ENCODE peak calls at places on chromosomes 11 and 22, in five cellular contexts. Z is GF-D8, E is occipital lobe, Y is caudate nucleus, R is AG10803. B is an unnamed sample.
A peak's percentile ranks its signal among the peaks of the same experiment; 100 is the strongest.

GRCh38 chr22:45090364-45090960 is 73.3 kb upstream of the NUP50 start:
- DNase-seq in E (no peak), R (peak; percentile 21), Z (no peak), Y (no peak), B (no peak)

GRCh38 chr11:110091995-110092576 is 1.1 kb upstream of the ZC3H12C start:
- DNase-seq in R (peak; percentile 9), Z (no peak), E (no peak), Y (no peak), B (no peak)

GRCh38 chr11:127106142-127106541 is 105.6 kb upstream of the KIRREL3 start:
- DNase-seq in E (no peak), Z (no peak), Y (no peak), R (peak; percentile 26), B (no peak)

GRCh38 chr22:30890689-30891442 is 77.7 kb downstream of the MORC2 start:
- DNase-seq in Y (no peak), E (no peak), Z (no peak), R (peak; percentile 19), B (peak; percentile 70)

GRCh38 chr11:112769170-112769569 is 192.1 kb upstream of the NCAM1 start:
- DNase-seq in E (no peak), R (no peak), Z (no peak), Y (peak; percentile 16), B (no peak)

GRCh38 chr11:47617417-47617809 is 23.2 kb upstream of the C1QTNF4 start:
- DNase-seq in R (peak; percentile 65), Y (no peak), E (no peak), Z (no peak), B (no peak)

GRCh38 chr11:2517386-2518064 is 72.7 kb downstream of the KCNQ1 start:
- DNase-seq in E (no peak), Z (no peak), Y (no peak), R (no peak), B (no peak)

GRCh38 chr11:120020981-120021380 is 116.9 kb downstream of the TRIM29 start:
- DNase-seq in E (no peak), Z (no peak), Y (no peak), R (no peak), B (no peak)

GRCh38 chr22:49950396-49950994 is 10.1 kb upstream of the PIM3 start:
- DNase-seq in Y (no peak), R (no peak), E (no peak), Z (no peak), B (no peak)

GRCh38 chr11:128422576-128423370 is 164.6 kb downstream of the ETS1 start:
- DNase-seq in R (no peak), Y (no peak), E (no peak), Z (no peak), B (no peak)

GRCh38 chr11:123314972-123315371 is 115.1 kb upstream of the GRAMD1B start:
- DNase-seq in E (no peak), Y (peak; percentile 9), Z (no peak), R (no peak), B (no peak)

GRCh38 chr11:14248577-14248976 is 110.4 kb downstream of the RRAS2 start:
- DNase-seq in R (no peak), Y (peak; percentile 20), E (peak; percentile 31), Z (no peak), B (no peak)

GRCh38 chr11:76235233-76236091 is 29.2 kb upstream of the WNT11 start:
- DNase-seq in E (peak; percentile 86), Z (peak; percentile 83), R (peak; percentile 90), Y (peak; percentile 82), B (peak; percentile 93)

GRCh38 chr11:59883597-59883996 is 5.0 kb downstream of the OOSP3 start:
- DNase-seq in E (no peak), Z (no peak), R (no peak), Y (no peak), B (no peak)

GRCh38 chr11:120766318-120766717 is 254.8 kb downstream of the GRIK4 start:
- DNase-seq in R (no peak), Z (no peak), Y (no peak), E (no peak), B (no peak)

GRCh38 chr11:13297917-13298356 is 20.3 kb downstream of the BMAL1 start:
- DNase-seq in E (no peak), Z (peak; percentile 1), Y (no peak), R (no peak), B (no peak)

GRCh38 chr22:47734511-47734910 is 972.1 kb downstream of the TBC1D22A start:
- DNase-seq in Z (no peak), Y (no peak), R (no peak), E (no peak), B (no peak)

GRCh38 chr11:34865261-34865660 is 50.9 kb downstream of the APIP start:
- DNase-seq in Y (no peak), Z (no peak), R (no peak), E (no peak), B (no peak)

GRCh38 chr11:47192111-47192510 is 5.9 kb upstream of the PACSIN3 start:
- DNase-seq in R (no peak), Z (no peak), E (no peak), Y (no peak), B (no peak)

GRCh38 chr11:13963949-13964770 is 1.6 kb downstream of the SPON1 start:
- DNase-seq in Z (no peak), E (no peak), Y (no peak), R (no peak), B (peak; percentile 30)

GRCh38 chr11:100576044-100577021 is 110.8 kb upstream of the ARHGAP42 start:
- DNase-seq in Z (no peak), E (no peak), Y (no peak), R (peak; percentile 63), B (peak; percentile 8)

GRCh38 chr11:75523811-75524401 is 1.8 kb downstream of the GDPD5 start:
- DNase-seq in R (no peak), Z (no peak), E (no peak), Y (no peak), B (no peak)

GRCh38 chr22:39153220-39153860 is 860 bp upstream of the CBX7 start:
- DNase-seq in R (no peak), E (no peak), Y (no peak), Z (no peak), B (peak; percentile 16)

GRCh38 chr22:35705141-35705540 is 12.5 kb upstream of the APOL5 start:
- DNase-seq in R (peak; percentile 71), Y (no peak), Z (no peak), E (no peak), B (no peak)

GRCh38 chr11:45248501-45249011 is 37.6 kb downstream of the SYT13 start:
- DNase-seq in E (no peak), Z (no peak), Y (no peak), R (no peak), B (no peak)

B was measured in frontal cortex.